ENCODE peak calls at places on chromosomes 16 and 17, in four cellular contexts. C is HCT116, K is H9, H is neuronal stem cell. V is an unnamed sample. For H3K9me3, the result is how much of the 10 kb centered on the place peaks cover.

GRCh38 chr17:5757306-5757907 is 173.1 kb upstream of the NLRP1 start:
- DNase-seq in C (no peak), H (no peak), K (peak), V (no peak)

GRCh38 chr16:73058221-73058615 is 10.3 kb upstream of the ZFHX3 start:
- DNase-seq in C (no peak), K (no peak), H (peak), V (no peak)

GRCh38 chr16:86520317-86521210 is 10.2 kb downstream of the FOXF1 start:
- DNase-seq in H (no peak), K (no peak), C (no peak), V (no peak)

GRCh38 chr16:22250522-22250921 is 44.4 kb downstream of the EEF2K start:
- DNase-seq in C (no peak), H (no peak), K (no peak), V (no peak)

GRCh38 chr17:3558603-3559269 is 1.1 kb upstream of the TRPV3 start:
- DNase-seq in C (no peak), H (no peak), K (peak), V (peak)

GRCh38 chr17:3534881-3535252 is 22.7 kb downstream of the TRPV3 start:
- DNase-seq in K (peak), C (peak), H (no peak), V (peak)

GRCh38 chr16:66026211-66026610 is 340.3 kb upstream of the CDH5 start:
- DNase-seq in H (no peak), K (peak), C (no peak), V (no peak)

GRCh38 chr16:66480265-66481080 is 53.4 kb downstream of the BEAN1 start:
- DNase-seq in C (no peak), H (no peak), K (peak), V (no peak)

GRCh38 chr17:63222655-63223054 is 223.5 kb downstream of the CYB561 start:
- DNase-seq in H (no peak), K (no peak), C (peak), V (no peak)

GRCh38 chr16:72974142-72974769 is 73.7 kb downstream of the ZFHX3 start:
- DNase-seq in C (no peak), H (no peak), K (no peak), V (no peak)

GRCh38 chr17:622356-622755 is 92.3 kb downstream of the VPS53 start:
- DNase-seq in K (no peak), H (no peak), C (no peak), V (no peak)

GRCh38 chr16:68035227-68035626 is 12.1 kb downstream of the DUS2 start:
- DNase-seq in H (no peak), K (no peak), C (no peak), V (no peak)

GRCh38 chr17:78759203-78759968 is 22.7 kb downstream of the CYTH1 start:
- DNase-seq in K (no peak), H (no peak), C (no peak), V (no peak)

GRCh38 chr16:57165923-57166322 is 19.9 kb downstream of the PSME3IP1 start:
- DNase-seq in K (no peak), H (no peak), C (no peak), V (no peak)

GRCh38 chr16:74813109-74813641 is 38.6 kb upstream of the FA2H start:
- DNase-seq in H (peak), K (peak), C (peak), V (peak)

GRCh38 chr16:27823438-27823820 is 240.1 kb downstream of the GSG1L start:
- DNase-seq in C (no peak), H (no peak), K (no peak), V (no peak)

GRCh38 chr17:9225305-9226101 is 204.2 kb downstream of the NTN1 start:
- DNase-seq in K (peak), H (peak), C (no peak), V (no peak)

GRCh38 chr17:42072323-42073187 is 22.2 kb upstream of the C17orf113 start:
- DNase-seq in K (no peak), C (no peak), H (no peak), V (no peak)

GRCh38 chr17:80123791-80124190 is 22.4 kb downstream of the GAA start:
- DNase-seq in C (no peak), H (no peak), K (peak), V (no peak)

GRCh38 chr16:20904507-20905079 is 4.0 kb downstream of the LYRM1 start:
- DNase-seq in H (no peak), C (peak), K (no peak), V (no peak)

GRCh38 chr16:11955713-11956123 is 9.3 kb upstream of the TNFRSF17 start:
- DNase-seq in H (no peak), C (no peak), K (no peak), V (no peak)

GRCh38 chr16:72367841-72368240 is 195.9 kb upstream of the PMFBP1 start:
- DNase-seq in K (no peak), C (no peak), H (no peak), V (no peak)

GRCh38 chr17:57478433-57478832 is 222.1 kb downstream of the MSI2 start:
- DNase-seq in H (no peak), C (no peak), K (no peak), V (no peak)

GRCh38 chr17:82021728-82022309 is 859 bp downstream of the CENPX start:
- DNase-seq in K (no peak), H (no peak), C (no peak), V (peak)

GRCh38 chr16:87821346-87822001 is 47.8 kb downstream of the SLC7A5 start:
- DNase-seq in C (no peak), K (no peak), H (no peak), V (no peak)

GRCh38 chr17:8162997-8163977 is 539 bp upstream of the VAMP2 start:
- DNase-seq in H (no peak), C (no peak), K (peak), V (peak)

GRCh38 chr16:87123356-87124001 is 193.7 kb downstream of the C16orf95 start:
- DNase-seq in H (no peak), K (no peak), C (no peak), V (no peak)

GRCh38 chr16:58455750-58456149 is 44.2 kb upstream of the NDRG4 start:
- DNase-seq in C (no peak), K (no peak), H (no peak), V (no peak)

GRCh38 chr16:21646091-21646490 is 6.3 kb downstream of the IGSF6 start:
- DNase-seq in K (no peak), C (no peak), H (no peak), V (no peak)

GRCh38 chr16:73873643-73874042 is 423.0 kb upstream of the PSMD7 start:
- DNase-seq in C (no peak), K (no peak), H (no peak), V (no peak)

GRCh38 chr16:17270111-17270510 is 200.6 kb downstream of the XYLT1 start:
- DNase-seq in K (no peak), H (no peak), C (no peak), V (no peak)
- H3K9ac ChIP-seq in K (no peak), H (no peak), C (no peak), V (no peak)

GRCh38 chr16:35691057-35691456 is 2231.6 kb downstream of the TP53TG3F start:
- DNase-seq in K (no peak), C (no peak), H (no peak), V (no peak)

GRCh38 chr16:35687781-35688180 is 2228.4 kb downstream of the TP53TG3F start:
- DNase-seq in H (no peak), K (no peak), C (no peak), V (no peak)

GRCh38 chr16:35689764-35690163 is 2230.4 kb downstream of the TP53TG3F start:
- DNase-seq in H (no peak), K (no peak), C (no peak), V (no peak)

GRCh38 chr16:35690413-35690812 is 2231.0 kb downstream of the TP53TG3F start:
- DNase-seq in H (no peak), K (no peak), C (no peak), V (no peak)

GRCh38 chr16:35692824-35693223 is 2233.4 kb downstream of the TP53TG3F start:
- DNase-seq in K (no peak), C (no peak), H (no peak), V (no peak)
- H3K9me3 ChIP-seq in K (half or more), C (under half), H (under half), V (under half)

GRCh38 chr17:38915639-38915995 is 9.8 kb upstream of the LASP1NB start:
- DNase-seq in C (no peak), K (no peak), H (no peak), V (no peak)
- H3K27ac ChIP-seq in C (no peak), K (no peak), H (no peak), V (no peak)

GRCh38 chr17:48618366-48618896 is 3.3 kb upstream of the HOXB8 start:
- DNase-seq in H (peak), C (peak), K (peak), V (peak)
- H3K9ac ChIP-seq in H (no peak), C (peak), K (no peak), V (peak)